ENCODE peak calls at places on chromosomes 12 and 14, in eight cellular contexts. J is HCT116, A is GM23338, W is SK-N-SH, D is GM12878, C is Panc1, V is HepG2, E is K562. O is an unnamed sample.
A peak's percentile ranks its signal among the peaks of the same experiment; 100 is the strongest.

GRCh38 chr14:57486767-57487379 is 6.8 kb downstream of the CCDC198 start:
- DNase-seq in J (peak; percentile 18), W (peak; percentile 25), C (no peak), E (peak; percentile 5), A (peak; percentile 76), D (no peak), V (peak; percentile 41), O (peak; percentile 6)

GRCh38 chr12:111692575-111693210 is 6.8 kb downstream of the ACAD10 start:
- DNase-seq in D (no peak), A (peak; percentile 71), J (no peak), V (no peak), E (peak; percentile 45), W (no peak), C (no peak), O (peak; percentile 29)

GRCh38 chr12:20946732-20947131 is 136.2 kb downstream of the SLCO1B3 start:
- DNase-seq in E (peak; percentile 16), W (peak; percentile 5), D (no peak), V (peak; percentile 1), C (no peak), A (peak; percentile 84), J (peak; percentile 6), O (peak; percentile 23)

GRCh38 chr12:19846561-19846960 is 407.3 kb downstream of the AEBP2 start:
- DNase-seq in J (no peak), W (no peak), E (no peak), C (no peak), V (no peak), D (no peak), A (no peak), O (no peak)

GRCh38 chr14:104977008-104977680 is 1.0 kb downstream of the AHNAK2 start:
- DNase-seq in W (no peak), A (no peak), V (no peak), C (no peak), J (no peak), E (no peak), D (no peak), O (no peak)

GRCh38 chr12:89768586-89769482 is 60.2 kb upstream of the ATP2B1 start:
- DNase-seq in E (no peak), A (no peak), W (no peak), D (no peak), V (peak; percentile 7), J (peak; percentile 95), C (peak; percentile 64), O (peak; percentile 94)

GRCh38 chr14:105531088-105531957 is 4.9 kb downstream of the TMEM121 start:
- DNase-seq in C (no peak), E (no peak), V (no peak), J (no peak), D (no peak), W (no peak), A (no peak), O (no peak)

GRCh38 chr12:59803735-59804134 is 207.9 kb downstream of the SLC16A7 start:
- DNase-seq in E (no peak), W (no peak), J (no peak), D (no peak), A (peak; percentile 2), V (no peak), C (no peak), O (no peak)

GRCh38 chr12:712172-712863 is 40.1 kb upstream of the WNK1 start:
- DNase-seq in E (no peak), D (no peak), C (no peak), W (no peak), V (no peak), J (no peak), A (no peak), O (no peak)

GRCh38 chr12:83573676-83574075 is 887.0 kb downstream of the TMTC2 start:
- DNase-seq in A (no peak), D (no peak), E (no peak), V (no peak), J (peak; percentile 88), C (no peak), W (no peak), O (no peak)

DNA sequence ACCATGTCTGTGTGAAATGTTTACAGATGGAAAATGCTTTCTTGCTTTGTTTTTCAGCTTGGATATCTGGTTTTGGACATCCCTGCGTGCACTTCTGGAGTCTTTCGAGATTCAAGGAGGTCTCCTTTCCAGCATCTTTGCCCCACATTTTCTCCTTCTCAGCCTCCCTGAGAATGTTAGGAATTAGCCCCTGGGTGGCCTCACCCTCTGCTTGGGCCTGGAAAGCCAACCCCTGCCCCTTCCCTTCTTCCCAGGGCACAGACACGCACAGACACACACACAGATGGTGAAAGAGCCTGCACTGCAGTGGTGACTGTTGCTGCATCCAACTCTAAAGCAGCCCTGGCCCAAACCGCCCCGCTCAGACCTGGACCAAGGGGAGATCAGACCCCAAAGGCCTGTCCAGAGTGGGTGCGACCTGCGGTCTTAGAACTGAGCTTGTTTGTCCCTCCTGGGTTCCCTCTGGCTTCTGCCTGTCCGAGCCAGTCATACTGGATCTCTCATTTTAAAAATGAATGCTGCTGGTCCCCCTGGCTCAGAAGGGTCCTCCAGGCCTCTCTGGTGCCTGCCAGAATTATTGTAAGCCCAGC is 8.7 kb upstream of the NCOR2 start:
- DNase-seq in D (no peak), E (no peak), J (no peak), C (no peak), A (no peak), V (no peak), W (no peak), O (no peak)
- TF ChIP-seq REST in D (no peak), E (no peak), J (no peak), C (no peak), A (no peak), V (no peak), W (no peak), O (no peak)

DNA sequence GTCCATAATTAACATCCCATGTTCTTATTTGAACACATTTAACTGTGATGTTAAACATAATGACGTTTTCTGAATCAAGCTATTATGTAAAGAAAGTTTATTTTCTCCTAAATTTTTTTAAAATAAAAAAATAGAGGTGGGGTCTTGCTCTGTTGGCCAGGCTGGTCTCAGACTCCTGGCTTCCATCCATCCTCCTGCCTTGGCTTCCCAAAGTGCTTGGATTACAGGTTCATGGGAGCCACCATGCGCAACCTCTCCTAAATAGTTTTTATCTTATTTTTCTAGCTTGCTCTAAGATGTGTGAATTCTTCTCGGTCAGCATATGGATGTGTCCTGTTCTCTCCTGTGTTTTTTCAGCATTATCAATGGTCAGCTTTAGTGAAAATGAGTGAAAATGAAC is 3.2 kb downstream of the RAD9B start:
- DNase-seq in J (no peak), W (no peak), E (no peak), V (no peak), A (no peak), D (no peak), C (no peak), O (no peak)
- TF ChIP-seq POLR2AphosphoS5 in J (no peak), W (no peak), E (no peak), V (no peak), A (no peak), D (no peak), C (no peak), O (no peak)

DNA sequence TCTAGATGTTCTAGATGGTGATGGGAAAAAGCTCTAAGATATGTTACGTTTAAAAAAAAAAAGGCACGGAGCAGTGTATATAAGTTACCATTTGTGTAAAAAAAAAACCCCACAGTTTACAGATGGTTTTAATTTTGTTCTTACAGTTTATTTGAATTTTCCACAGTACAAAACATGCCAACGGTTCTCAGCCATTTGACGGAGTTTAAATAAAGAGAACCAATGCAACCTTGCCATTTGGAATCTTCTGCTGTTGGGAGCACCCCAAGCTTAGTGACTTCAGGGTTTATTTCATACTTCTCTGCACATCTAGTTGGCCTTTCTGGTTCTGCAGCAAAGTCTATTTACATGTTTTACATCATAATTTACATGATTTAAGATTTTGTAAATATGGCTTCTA is 7.7 kb upstream of the HPD start:
- DNase-seq in A (no peak), V (no peak), J (no peak), D (no peak), C (no peak), W (no peak), E (peak; percentile 2), O (no peak)
- TF ChIP-seq REST in A (no peak), V (no peak), J (no peak), D (no peak), C (no peak), W (no peak), E (no peak), O (no peak)

GRCh38 chr12:119711693-119712092 is 43.8 kb downstream of the PRKAB1 start:
- DNase-seq in W (no peak), A (no peak), D (no peak), V (no peak), J (no peak), C (no peak), E (no peak), O (no peak)

GRCh38 chr12:119713551-119714031 is 45.7 kb downstream of the PRKAB1 start:
- DNase-seq in D (no peak), A (no peak), J (no peak), V (no peak), W (no peak), C (no peak), E (no peak), O (no peak)

GRCh38 chr12:119710374-119710773 is 42.4 kb downstream of the PRKAB1 start:
- DNase-seq in E (no peak), A (no peak), V (no peak), D (no peak), C (no peak), W (no peak), J (no peak), O (no peak)

GRCh38 chr12:119712721-119713120 is 44.8 kb downstream of the PRKAB1 start:
- DNase-seq in C (no peak), W (no peak), A (no peak), V (no peak), E (no peak), J (no peak), D (no peak), O (no peak)

GRCh38 chr12:119710941-119711551 is 43.1 kb downstream of the PRKAB1 start:
- DNase-seq in W (no peak), V (no peak), J (no peak), C (no peak), D (no peak), E (no peak), A (peak; percentile 10), O (no peak)
- TF ChIP-seq POLR2AphosphoS5 in W (no peak), V (no peak), J (no peak), C (no peak), D (no peak), E (no peak), A (no peak), O (no peak)

GRCh38 chr14:90558041-90558982 is 161.5 kb downstream of the CALM1 start:
- DNase-seq in J (no peak), A (no peak), C (no peak), V (no peak), W (no peak), E (no peak), D (no peak), O (no peak)

GRCh38 chr14:90559811-90560492 is 163.1 kb downstream of the CALM1 start:
- DNase-seq in D (no peak), W (no peak), C (no peak), J (no peak), A (no peak), V (no peak), E (peak; percentile 23), O (no peak)

GRCh38 chr14:90560529-90560928 is 163.7 kb downstream of the CALM1 start:
- DNase-seq in W (no peak), E (no peak), V (no peak), C (no peak), J (no peak), D (no peak), A (no peak), O (no peak)

GRCh38 chr14:90557516-90557915 is 160.7 kb downstream of the CALM1 start:
- DNase-seq in V (no peak), D (no peak), C (no peak), J (no peak), A (no peak), E (no peak), W (no peak), O (no peak)

GRCh38 chr14:90558983-90559590 is 162.3 kb downstream of the CALM1 start:
- DNase-seq in V (no peak), C (no peak), W (no peak), J (no peak), A (no peak), E (no peak), D (no peak), O (no peak)
- TF ChIP-seq REST in V (no peak), C (no peak), W (no peak), J (no peak), A (no peak), E (no peak), D (no peak), O (no peak)

O was measured in HL-60.